ENCODE peak calls at places on chromosome 22, in nine cellular contexts. K is SJSA1; M is CD8-positive, alpha-beta memory T cell; Z is uterus; U is PC-9; X is GM23248; J is stomach; D is fibroblast of lung; L is heart left ventricle. S is an unnamed sample.
A peak's percentile ranks its signal among the peaks of the same experiment; 100 is the strongest.

GRCh38 chr22:46512683-46513082 is 24.7 kb downstream of the CELSR1 start:
- DNase-seq in L (no peak), Z (no peak), M (no peak), U (no peak), X (no peak), J (no peak), K (no peak), D (no peak), S (no peak)

GRCh38 chr22:22545084-22545483 is 14.0 kb downstream of the PRAME start:
- DNase-seq in L (no peak), J (no peak), M (no peak), K (no peak), U (no peak), Z (no peak), D (no peak), X (no peak), S (no peak)

GRCh38 chr22:49235463-49236300 is 592.0 kb downstream of the BRD1 start:
- DNase-seq in K (no peak), Z (no peak), U (no peak), D (no peak), L (no peak), X (no peak), M (no peak), J (no peak), S (no peak)

GRCh38 chr22:49347376-49347775 is 480.3 kb downstream of the BRD1 start:
- DNase-seq in X (no peak), U (no peak), J (no peak), Z (no peak), D (no peak), L (no peak), K (no peak), M (no peak), S (no peak)

GRCh38 chr22:40347300-40347699 is 1.0 kb downstream of the ADSL start:
- DNase-seq in L (no peak), X (no peak), Z (no peak), M (no peak), J (no peak), U (no peak), K (no peak), D (no peak), S (no peak)

GRCh38 chr22:28442951-28443876 is 236.4 kb downstream of the TTC28 start:
- DNase-seq in K (peak; percentile 30), U (peak; percentile 26), Z (peak; percentile 67), X (peak; percentile 86), D (peak; percentile 82), L (peak; percentile 82), J (peak; percentile 62), M (peak; percentile 34), S (peak; percentile 56)

GRCh38 chr22:40238425-40239344 is 61.0 kb downstream of the TNRC6B start:
- DNase-seq in D (peak; percentile 85), Z (peak; percentile 50), M (no peak), X (peak; percentile 96), L (no peak), K (peak; percentile 78), U (peak; percentile 57), J (peak; percentile 33), S (no peak)

GRCh38 chr22:37846433-37846832 is 2.3 kb upstream of the ANKRD54 start:
- DNase-seq in L (no peak), K (no peak), J (no peak), X (no peak), M (no peak), Z (no peak), D (no peak), U (no peak), S (no peak)

GRCh38 chr22:47598864-47599263 is 836.4 kb downstream of the TBC1D22A start:
- DNase-seq in M (no peak), L (no peak), X (no peak), U (no peak), D (no peak), K (no peak), Z (no peak), J (peak; percentile 7), S (no peak)

GRCh38 chr22:49567894-49568750 is 259.6 kb downstream of the BRD1 start:
- DNase-seq in K (no peak), D (no peak), M (no peak), Z (no peak), X (no peak), U (no peak), L (no peak), J (no peak), S (no peak)

GRCh38 chr22:23696326-23696851 is 5.6 kb downstream of the RGL4 start:
- DNase-seq in L (no peak), K (no peak), J (peak; percentile 51), M (peak; percentile 86), U (no peak), X (no peak), D (peak; percentile 46), Z (no peak), S (peak; percentile 74)

GRCh38 chr22:44753189-44754042 is 1.0 kb downstream of the ARHGAP8 start:
- DNase-seq in M (no peak), U (no peak), D (peak; percentile 83), Z (no peak), K (peak; percentile 31), J (no peak), L (no peak), X (peak; percentile 60), S (peak; percentile 43)

GRCh38 chr22:23841736-23842404 is 3.1 kb upstream of the DERL3 start:
- DNase-seq in M (no peak), Z (no peak), L (peak; percentile 21), J (no peak), D (no peak), X (no peak), K (no peak), U (no peak), S (no peak)

GRCh38 chr22:30968015-30968923 is at the start of gene MORC2:
- DNase-seq in M (no peak), K (peak; percentile 80), J (peak; percentile 63), L (peak; percentile 66), D (peak; percentile 55), U (peak; percentile 70), Z (peak; percentile 58), X (no peak), S (no peak)

GRCh38 chr22:36771376-36772063 is 4.4 kb downstream of the IFT27 start:
- DNase-seq in D (no peak), Z (no peak), U (no peak), L (no peak), M (no peak), X (no peak), K (no peak), J (no peak), S (no peak)

GRCh38 chr22:24137595-24137994 is 43.7 kb upstream of the SUSD2 start:
- DNase-seq in M (no peak), U (no peak), J (no peak), D (peak; percentile 67), L (no peak), K (no peak), Z (peak; percentile 70), X (peak; percentile 90), S (no peak)

GRCh38 chr22:38286915-38287669 is 14.3 kb upstream of the TMEM184B start:
- DNase-seq in J (no peak), M (no peak), K (no peak), X (no peak), Z (no peak), L (no peak), D (no peak), U (no peak), S (no peak)

GRCh38 chr22:33405194-33405593 is 347.0 kb upstream of the SYN3 start:
- DNase-seq in M (no peak), U (no peak), Z (no peak), K (no peak), L (peak; percentile 54), J (no peak), D (no peak), X (no peak), S (no peak)

GRCh38 chr22:33400891-33401290 is 342.7 kb upstream of the SYN3 start:
- DNase-seq in D (no peak), Z (no peak), K (no peak), L (peak; percentile 50), X (no peak), M (no peak), U (no peak), J (no peak), S (no peak)

GRCh38 chr22:33401291-33401690 is 343.1 kb upstream of the SYN3 start:
- DNase-seq in J (no peak), U (no peak), K (peak; percentile 16), Z (no peak), X (peak; percentile 71), L (no peak), D (peak; percentile 75), M (no peak), S (no peak)

GRCh38 chr22:33402325-33402724 is 344.1 kb upstream of the SYN3 start:
- DNase-seq in U (no peak), K (no peak), J (no peak), L (no peak), D (no peak), X (no peak), Z (no peak), M (no peak), S (no peak)

DNA sequence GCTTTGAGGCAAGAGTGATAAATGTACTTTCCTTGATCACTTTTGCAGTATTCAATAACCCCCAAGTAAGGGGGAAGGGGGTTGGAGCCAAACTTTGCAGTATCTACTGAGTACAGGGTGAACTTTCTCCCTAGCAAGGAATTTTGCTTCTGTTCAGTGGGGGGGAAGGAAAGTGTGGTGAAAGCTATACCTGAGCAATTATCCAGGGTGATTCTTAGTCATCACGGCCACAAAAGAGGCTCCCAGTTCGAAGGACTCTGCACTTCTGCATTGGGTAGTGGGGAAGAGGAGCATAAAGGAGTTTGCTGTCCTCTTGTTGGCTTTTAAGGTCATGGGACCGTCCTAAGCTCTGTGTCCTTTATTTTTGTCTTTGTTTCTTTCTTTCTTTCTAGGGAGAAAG is 346.5 kb upstream of the SYN3 start:
- DNase-seq in K (no peak), L (no peak), X (no peak), D (no peak), Z (no peak), U (no peak), M (no peak), J (no peak), S (no peak)
- H3K4me3 ChIP-seq in K (no peak overlapping the region), L (no peak overlapping the region), X (no peak overlapping the region), D (no peak overlapping the region), Z (no peak overlapping the region), U (no peak overlapping the region), M (no peak overlapping the region), J (no peak overlapping the region), S (no peak overlapping the region)

GRCh38 chr22:32364210-32364609 is 6.5 kb downstream of the RFPL3 start:
- DNase-seq in J (no peak), U (no peak), M (no peak), X (no peak), K (no peak), L (no peak), D (no peak), Z (no peak), S (no peak)
- H3K4me1 ChIP-seq in J (no peaks in the 10 kb centered on the region), U (no peaks in the 10 kb centered on the region), M (no peaks in the 10 kb centered on the region), X (no peaks in the 10 kb centered on the region), K (no peaks in the 10 kb centered on the region), L (no peaks in the 10 kb centered on the region), D (no peaks in the 10 kb centered on the region), Z (no peaks in the 10 kb centered on the region), S (no peaks in the 10 kb centered on the region)

DNA sequence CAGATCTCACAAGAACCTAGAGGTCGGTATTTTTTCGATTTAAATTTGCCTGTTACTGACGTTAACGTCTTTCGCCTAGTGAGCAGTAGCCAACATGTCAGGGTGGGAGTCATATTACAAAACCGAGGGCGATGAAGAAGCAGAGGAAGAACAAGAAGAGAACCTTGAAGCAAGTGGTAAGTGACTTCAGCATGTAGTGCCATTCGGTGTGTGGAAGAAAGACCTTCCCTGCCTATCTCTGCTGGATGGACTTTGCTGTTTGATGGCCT is 750 bp downstream of the XRCC6 start:
- DNase-seq in K (no peak), D (no peak), L (no peak), M (no peak), Z (no peak), X (no peak), J (no peak), U (no peak), S (no peak)
- H3K36me3 ChIP-seq in K (peaks cover 59% of the 10 kb centered on the region), D (peaks cover 10% of the 10 kb centered on the region), L (peaks cover 46% of the 10 kb centered on the region), M (peaks cover 10% of the 10 kb centered on the region), Z (no peaks in the 10 kb centered on the region), X (peaks cover 31% of the 10 kb centered on the region), J (peaks cover 43% of the 10 kb centered on the region), U (peaks cover 29% of the 10 kb centered on the region), S (peaks cover 8% of the 10 kb centered on the region)

GRCh38 chr22:33842421-33843094 is 77.7 kb downstream of the LARGE1 start:
- DNase-seq in K (no peak), J (no peak), U (no peak), X (no peak), L (no peak), M (no peak), Z (no peak), D (no peak), S (no peak)
- H3K4me3 ChIP-seq in K (no peak overlapping the region), J (no peak overlapping the region), U (no peak overlapping the region), X (no peak overlapping the region), L (no peak overlapping the region), M (no peak overlapping the region), Z (no peak overlapping the region), D (no peak overlapping the region), S (no peak overlapping the region)